ENCODE peak calls at places on chromosomes 7 and 10, in ten cellular contexts. T, R, L, Q, I, B, E, S, H and D are unnamed samples.

GRCh38 chr7:147497246-147497645 is 1093.3 kb upstream of the C7orf33 start:
- DNase-seq in T (no peak), R (no peak), L (no peak), Q (no peak), I (no peak), B (no peak), E (no peak), S (no peak), H (no peak), D (no peak)

GRCh38 chr7:42952328-42952727 is 20.2 kb downstream of the MRPL32 start:
- DNase-seq in T (no peak), R (no peak), L (no peak), Q (no peak), I (no peak), B (no peak), E (no peak), S (peak), H (no peak), D (no peak)

GRCh38 chr7:2698581-2699288 is 10.7 kb downstream of the AMZ1 start:
- DNase-seq in T (no peak), R (peak), L (no peak), Q (no peak), I (no peak), B (no peak), E (no peak), S (no peak), H (no peak), D (no peak)

GRCh38 chr10:52665821-52666220 is 106.8 kb downstream of the MBL2 start:
- DNase-seq in T (no peak), R (no peak), L (no peak), Q (no peak), I (no peak), B (no peak), E (no peak), S (no peak), H (no peak), D (no peak)

GRCh38 chr10:124339119-124339807 is 79.5 kb downstream of the OAT start:
- DNase-seq in T (no peak), R (no peak), L (no peak), Q (no peak), I (no peak), B (no peak), E (no peak), S (peak), H (no peak), D (no peak)

GRCh38 chr10:123318516-123318915 is 164.3 kb downstream of the BUB3 start:
- DNase-seq in T (no peak), R (no peak), L (no peak), Q (no peak), I (no peak), B (no peak), E (no peak), S (no peak), H (no peak), D (peak)

GRCh38 chr10:28875535-28876208 is 198.4 kb downstream of the BAMBI start:
- DNase-seq in T (no peak), R (no peak), L (peak), Q (peak), I (no peak), B (no peak), E (no peak), S (no peak), H (no peak), D (no peak)

GRCh38 chr7:114481995-114482394 is 67.4 kb downstream of the FOXP2 start:
- DNase-seq in T (no peak), R (no peak), L (peak), Q (no peak), I (no peak), B (no peak), E (no peak), S (no peak), H (no peak), D (no peak)

GRCh38 chr7:120054376-120055100 is 218.4 kb upstream of the KCND2 start:
- DNase-seq in T (no peak), R (no peak), L (no peak), Q (no peak), I (no peak), B (no peak), E (no peak), S (no peak), H (no peak), D (no peak)

DNA sequence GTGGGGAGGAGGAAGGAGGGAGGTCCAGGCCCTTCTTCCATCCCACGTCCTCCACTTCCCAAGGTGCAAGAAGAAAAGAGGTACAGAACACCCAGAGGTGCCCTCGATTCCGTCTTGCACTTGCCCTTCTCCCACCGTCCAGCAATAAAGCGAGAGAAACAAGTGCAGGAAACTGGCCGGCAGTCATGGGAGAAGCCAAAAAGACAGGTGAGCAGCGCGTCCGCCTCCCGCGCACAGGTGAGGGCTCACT is 1.3 kb downstream of the C10orf95 start:
- DNase-seq in T (no peak), R (no peak), L (no peak), Q (no peak), I (no peak), B (no peak), E (no peak), S (no peak), H (no peak), D (no peak)
- TF ChIP-seq POLR2A in T (no peak), R (no peak), L (no peak), Q (no peak), I (peak), B (no peak), E (no peak), S (no peak), H (no peak), D (no peak)

GRCh38 chr7:128131701-128132100 is 100.5 kb upstream of the LRRC4 start:
- DNase-seq in T (no peak), R (no peak), L (no peak), Q (no peak), I (no peak), B (no peak), E (no peak), S (no peak), H (no peak), D (no peak)
- TF ChIP-seq POLR2A in T (no peak), R (no peak), L (no peak), Q (no peak), I (no peak), B (no peak), E (no peak), S (no peak), H (no peak), D (no peak)

GRCh38 chr7:44976040-44976745 is 2.6 kb downstream of the MYO1G start:
- DNase-seq in T (no peak), R (no peak), L (no peak), Q (no peak), I (no peak), B (no peak), E (no peak), S (no peak), H (no peak), D (no peak)
- TF ChIP-seq POLR2A in T (no peak), R (no peak), L (no peak), Q (no peak), I (no peak), B (no peak), E (no peak), S (no peak), H (no peak), D (no peak)

GRCh38 chr7:155002411-155003214 is at the start of gene PAXIP1:
- DNase-seq in T (peak), R (no peak), L (peak), Q (peak), I (peak), B (peak), E (peak), S (peak), H (no peak), D (peak)
- TF ChIP-seq POLR2A in T (no peak), R (no peak), L (no peak), Q (peak), I (no peak), B (no peak), E (no peak), S (no peak), H (no peak), D (peak)

GRCh38 chr7:101121996-101122932 is 4.6 kb upstream of the SERPINE1 start:
- DNase-seq in T (peak), R (no peak), L (peak), Q (peak), I (peak), B (peak), E (peak), S (peak), H (peak), D (peak)
- TF ChIP-seq POLR2A in T (no peak), R (peak), L (peak), Q (peak), I (peak), B (peak), E (peak), S (no peak), H (no peak), D (no peak)